ENCODE peak calls at places on chromosomes 1 and 21, in seven cellular contexts. X is retinal pigment epithelial cell, F is H9, A is dorsolateral prefrontal cortex, E is HCT116, I is astrocyte, N is left ventricle myocardium inferior. Z is an unnamed sample.

GRCh38 chr1:234559152-234559916 is 50.6 kb downstream of the IRF2BP2 start:
- DNase-seq in X (no peak), F (no peak), A (no peak), E (no peak), I (no peak), N (no peak), Z (no peak)

GRCh38 chr1:97137862-97138514 is 416.4 kb downstream of the PTBP2 start:
- DNase-seq in X (peak), F (peak), A (no peak), E (peak), I (peak), N (no peak), Z (no peak)

GRCh38 chr21:26116456-26117011 is 54.0 kb downstream of the APP start:
- DNase-seq in X (no peak), F (no peak), A (no peak), E (no peak), I (peak), N (no peak), Z (no peak)

GRCh38 chr1:108845991-108846390 is 10.9 kb downstream of the AKNAD1 start:
- DNase-seq in X (no peak), F (no peak), A (no peak), E (no peak), I (no peak), N (no peak), Z (no peak)

GRCh38 chr1:65812065-65812464 is 19.4 kb downstream of the PDE4B start:
- DNase-seq in X (no peak), F (no peak), A (peak), E (peak), I (peak), N (peak), Z (no peak)

GRCh38 chr1:4174291-4175200 is 274.5 kb upstream of the C1orf174 start:
- DNase-seq in X (no peak), F (no peak), A (no peak), E (no peak), I (no peak), N (no peak), Z (no peak)

GRCh38 chr21:33039542-33039941 is 13.8 kb downstream of the OLIG2 start:
- DNase-seq in X (no peak), F (no peak), A (peak), E (no peak), I (no peak), N (no peak), Z (no peak)

GRCh38 chr1:55817027-55817426 is 601.9 kb upstream of the USP24 start:
- DNase-seq in X (no peak), F (no peak), A (no peak), E (no peak), I (no peak), N (no peak), Z (no peak)

GRCh38 chr1:47687618-47687940 is 249.7 kb downstream of the FOXD2 start:
- DNase-seq in X (no peak), F (peak), A (no peak), E (no peak), I (no peak), N (no peak), Z (no peak)

GRCh38 chr1:183331095-183331742 is 87.0 kb downstream of the NMNAT2 start:
- DNase-seq in X (no peak), F (peak), A (no peak), E (no peak), I (no peak), N (no peak), Z (no peak)
- TF ChIP-seq CTCF in X (peak), F (peak), A (no peak), E (no peak), I (no peak), N (no peak), Z (no peak)

DNA sequence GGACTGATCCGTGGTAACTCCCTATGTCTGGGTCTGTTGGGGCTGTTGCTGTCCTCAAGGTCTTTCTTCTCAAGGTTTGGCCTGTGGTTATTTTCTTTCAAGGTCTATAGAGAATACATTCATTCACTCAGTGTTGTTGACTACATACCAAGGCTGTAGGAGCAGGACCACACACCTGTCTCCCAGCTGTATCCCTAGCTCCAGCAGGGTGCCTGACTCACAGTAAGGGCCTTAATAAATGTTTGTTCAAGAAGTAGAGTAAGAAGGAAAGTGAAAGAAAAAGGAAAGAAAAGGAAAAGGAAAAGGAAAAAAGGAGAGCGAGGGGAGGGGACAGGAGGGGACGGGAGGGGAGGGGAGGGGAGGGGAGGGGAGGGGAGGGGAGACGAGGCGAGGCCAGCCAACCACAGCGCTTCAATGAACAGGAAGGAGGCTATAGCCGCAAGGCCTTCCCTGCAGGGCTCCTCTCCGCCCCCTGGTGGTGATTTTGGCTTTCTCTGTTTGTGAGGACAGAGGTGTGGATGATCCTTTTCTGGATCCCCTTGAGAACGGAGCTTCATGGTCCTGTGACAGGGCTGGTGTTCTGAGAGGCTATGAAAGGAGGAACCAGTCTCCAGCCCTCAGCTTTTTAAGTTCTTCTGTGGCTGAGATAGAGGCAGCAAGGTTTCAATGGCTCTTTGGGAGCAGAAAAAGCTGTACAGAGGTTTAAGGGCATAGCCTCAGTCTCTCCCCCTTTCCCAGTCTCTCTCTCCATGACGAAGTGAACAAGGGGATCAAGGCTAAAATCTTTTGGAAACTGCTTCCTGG is 30.6 kb upstream of the LCE5A start:
- DNase-seq in X (no peak), F (no peak), A (no peak), E (peak), I (no peak), N (peak), Z (no peak)
- TF ChIP-seq CTCF in X (peak), F (peak), A (no peak), E (peak), I (no peak), N (peak), Z (no peak)

GRCh38 chr21:27213328-27213727 is 246.4 kb upstream of the ADAMTS5 start:
- DNase-seq in X (no peak), F (no peak), A (no peak), E (no peak), I (no peak), N (no peak), Z (no peak)
- TF ChIP-seq CTCF in X (peak), F (peak), A (no peak), E (no peak), I (no peak), N (peak), Z (no peak)

DNA sequence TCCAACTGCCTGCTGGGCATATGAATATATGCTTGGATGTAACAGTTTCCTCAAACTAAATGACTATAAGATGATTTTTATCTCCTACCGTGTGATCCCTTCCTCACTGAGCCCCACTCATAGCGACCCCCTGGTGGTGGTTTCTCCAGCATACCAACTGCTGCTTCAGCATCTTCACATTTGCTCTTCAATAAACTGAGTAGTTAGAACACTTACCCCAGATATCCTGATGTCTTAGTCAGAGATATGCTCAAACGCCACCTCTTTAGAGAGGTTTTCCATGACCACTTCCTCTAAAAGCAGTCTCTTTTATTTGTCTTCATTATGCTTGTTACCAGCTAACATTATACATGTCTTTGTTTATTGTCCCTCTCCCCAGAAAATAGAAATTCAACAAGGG is 10.2 kb upstream of the HNRNPR start:
- DNase-seq in X (no peak), F (no peak), A (no peak), E (no peak), I (no peak), N (no peak), Z (no peak)
- TF ChIP-seq CTCF in X (peak), F (no peak), A (no peak), E (peak), I (peak), N (no peak), Z (no peak)

GRCh38 chr1:106534612-106535011 is 521.9 kb upstream of the PRMT6 start:
- DNase-seq in X (no peak), F (no peak), A (no peak), E (no peak), I (no peak), N (no peak), Z (no peak)
- TF ChIP-seq CTCF in X (peak), F (peak), A (no peak), E (no peak), I (peak), N (no peak), Z (no peak)

GRCh38 chr1:40316595-40317393 is at the start of gene COL9A2:
- DNase-seq in X (peak), F (peak), A (peak), E (no peak), I (no peak), N (no peak), Z (no peak)
- TF ChIP-seq CTCF in X (no peak), F (no peak), A (no peak), E (no peak), I (no peak), N (no peak), Z (no peak)

DNA sequence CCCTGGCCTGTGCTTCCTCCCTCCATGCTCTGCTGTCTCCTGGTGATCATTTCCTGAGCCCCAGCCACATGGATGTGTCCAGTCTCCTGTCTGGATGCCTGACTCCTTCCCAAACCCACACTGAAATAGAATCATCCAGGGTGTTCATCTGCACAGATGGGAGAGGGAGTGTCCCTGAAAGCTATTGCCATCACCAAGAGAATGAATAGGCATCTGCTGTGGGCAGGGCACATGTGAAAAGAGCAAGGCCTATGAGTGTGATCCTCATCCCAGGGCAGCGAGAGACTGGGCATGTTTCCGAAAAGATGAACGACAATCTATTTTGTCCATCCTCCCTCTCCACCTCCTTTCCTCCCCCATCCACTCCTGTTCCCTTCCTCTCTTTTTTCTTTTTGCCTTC is 5.0 kb downstream of the IGSF21 start:
- DNase-seq in X (no peak), F (no peak), A (no peak), E (no peak), I (no peak), N (no peak), Z (no peak)
- TF ChIP-seq CTCF in X (no peak), F (no peak), A (no peak), E (no peak), I (no peak), N (no peak), Z (no peak)

GRCh38 chr1:39491146-39491921 is at the start of gene BMP8A:
- DNase-seq in X (no peak), F (peak), A (peak), E (peak), I (no peak), N (peak), Z (no peak)
- TF ChIP-seq CTCF in X (no peak), F (no peak), A (no peak), E (no peak), I (no peak), N (no peak), Z (no peak)